ENCODE peak calls at places on chromosomes 2 and 18, in four cellular contexts. H is GM23248, M is cardiac muscle cell, U is RWPE1. Y is an unnamed sample.

GRCh38 chr2:210630904-210631560 is 74.6 kb downstream of the CPS1 start:
- DNase-seq in H (no peak), M (no peak), U (no peak), Y (no peak)

GRCh38 chr2:240946046-240946445 is 39.9 kb downstream of the CROCC2 start:
- DNase-seq in H (no peak), M (no peak), U (no peak), Y (no peak)

GRCh38 chr2:232910376-232910775 is 40.3 kb downstream of the SNORC start:
- DNase-seq in H (no peak), M (no peak), U (no peak), Y (no peak)

GRCh38 chr2:194867328-194867727 is 789.7 kb upstream of the SLC39A10 start:
- DNase-seq in H (peak), M (peak), U (peak), Y (peak)

GRCh38 chr2:6372317-6372903 is 493.3 kb downstream of the CMPK2 start:
- DNase-seq in H (peak), M (no peak), U (peak), Y (no peak)

GRCh38 chr2:31193806-31194205 is 23.5 kb downstream of the CAPN14 start:
- DNase-seq in H (no peak), M (no peak), U (no peak), Y (no peak)

GRCh38 chr2:136750065-136750464 is 15.3 kb upstream of the THSD7B start:
- DNase-seq in H (no peak), M (no peak), U (no peak), Y (no peak)

GRCh38 chr2:10487144-10488104 is 39.3 kb upstream of the ODC1 start:
- DNase-seq in H (peak), M (no peak), U (no peak), Y (no peak)

GRCh38 chr2:24124003-24124585 is 825 bp downstream of the FAM228B start:
- DNase-seq in H (peak), M (peak), U (no peak), Y (no peak)

GRCh38 chr2:138183700-138184099 is 219.4 kb downstream of the HNMT start:
- DNase-seq in H (no peak), M (no peak), U (no peak), Y (no peak)

GRCh38 chr2:172335731-172336130 is 91.7 kb upstream of the ITGA6 start:
- DNase-seq in H (no peak), M (no peak), U (no peak), Y (no peak)

GRCh38 chr2:111667542-111668273 is 216.3 kb downstream of the ANAPC1 start:
- DNase-seq in H (peak), M (peak), U (peak), Y (no peak)

DNA sequence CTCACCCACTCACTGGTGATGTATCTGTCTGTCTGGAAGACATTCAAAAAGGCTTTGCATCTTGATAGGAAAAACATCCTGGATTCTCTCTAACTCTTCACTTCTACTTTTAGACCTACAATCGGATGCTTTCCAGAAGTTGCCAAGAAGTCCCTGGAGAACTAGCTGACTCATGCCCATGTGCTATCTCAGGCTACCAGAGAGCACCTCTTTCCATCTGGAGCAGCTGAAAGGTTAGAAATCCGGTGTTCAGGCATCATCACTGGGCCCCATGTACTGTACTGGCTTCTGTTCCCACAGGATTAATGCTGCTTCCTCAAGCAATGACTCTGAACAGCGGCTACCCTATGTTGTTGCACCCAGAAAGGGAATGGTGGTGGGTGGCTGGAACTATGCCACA is 259.0 kb downstream of the NBAS start:
- DNase-seq in H (peak), M (peak), U (no peak), Y (no peak)
- H3K27ac ChIP-seq in H (no peak), M (no peak), U (no peak), Y (no peak)

GRCh38 chr18:80026363-80026762 is 7.9 kb upstream of the RBFA start:
- DNase-seq in H (no peak), M (no peak), U (no peak), Y (no peak)
- H3K27ac ChIP-seq in H (no peak), M (no peak), U (no peak), Y (no peak)

GRCh38 chr2:191013617-191013875 is 425 bp downstream of the STAT1 start:
- DNase-seq in H (no peak), M (peak), U (no peak), Y (peak)

GRCh38 chr2:191015229-191015628 is 1.3 kb upstream of the STAT1 start:
- DNase-seq in H (no peak), M (no peak), U (no peak), Y (no peak)

GRCh38 chr2:191013876-191014652 is at the start of gene STAT1:
- DNase-seq in H (peak), M (peak), U (peak), Y (peak)

GRCh38 chr2:191015831-191016230 is 1.9 kb upstream of the STAT1 start:
- DNase-seq in H (no peak), M (no peak), U (no peak), Y (no peak)

GRCh38 chr2:191014653-191015020 is 666 bp upstream of the STAT1 start:
- DNase-seq in H (no peak), M (no peak), U (no peak), Y (no peak)
- H3K27ac ChIP-seq in H (peak), M (peak), U (peak), Y (peak)

GRCh38 chr2:72144412-72144745 is 3.3 kb downstream of the CYP26B1 start:
- DNase-seq in H (no peak), M (peak), U (no peak), Y (no peak)
- H3K27ac ChIP-seq in H (no peak), M (no peak), U (peak), Y (no peak)

GRCh38 chr2:220334210-220334609 is 706.8 kb downstream of the SLC4A3 start:
- DNase-seq in H (peak), M (peak), U (no peak), Y (no peak)
- H3K27ac ChIP-seq in H (no peak), M (no peak), U (no peak), Y (no peak)

DNA sequence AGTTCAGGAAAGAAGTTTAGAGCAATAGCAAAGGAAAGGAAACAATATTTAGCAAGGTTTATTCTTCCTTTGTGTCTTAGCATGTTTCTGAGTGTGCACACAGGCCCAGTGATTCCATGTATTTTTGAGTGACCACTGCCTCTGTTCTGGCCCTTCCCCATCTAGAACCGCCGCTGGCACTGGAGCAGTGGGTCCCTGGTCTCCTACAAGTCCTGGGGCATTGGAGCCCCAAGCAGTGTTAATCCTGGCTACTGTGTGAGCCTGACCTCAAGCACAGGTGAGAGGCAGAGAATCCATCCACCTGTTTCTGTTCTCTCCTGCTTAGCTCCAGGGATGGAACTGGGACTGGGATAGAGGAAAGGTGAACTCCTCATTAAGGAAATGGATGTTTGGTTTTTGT is 2.4 kb downstream of the REG1A start:
- DNase-seq in H (no peak), M (no peak), U (no peak), Y (no peak)
- H3K27ac ChIP-seq in H (no peak), M (no peak), U (no peak), Y (no peak)

GRCh38 chr2:85589982-85590791 is 5.4 kb upstream of the RNF181 start:
- DNase-seq in H (peak), M (peak), U (no peak), Y (no peak)

GRCh38 chr2:85585781-85586105 is 1.5 kb downstream of the VAMP5 start:
- DNase-seq in H (peak), M (peak), U (no peak), Y (no peak)

GRCh38 chr2:85589166-85589565 is 4.9 kb downstream of the VAMP5 start:
- DNase-seq in H (no peak), M (no peak), U (no peak), Y (no peak)

GRCh38 chr2:85590950-85591349 is 4.6 kb upstream of the RNF181 start:
- DNase-seq in H (no peak), M (no peak), U (no peak), Y (no peak)

GRCh38 chr2:85588218-85589044 is 4.2 kb downstream of the VAMP5 start:
- DNase-seq in H (no peak), M (no peak), U (no peak), Y (no peak)
- H3K27ac ChIP-seq in H (no peak), M (peak), U (peak), Y (no peak)

DNA sequence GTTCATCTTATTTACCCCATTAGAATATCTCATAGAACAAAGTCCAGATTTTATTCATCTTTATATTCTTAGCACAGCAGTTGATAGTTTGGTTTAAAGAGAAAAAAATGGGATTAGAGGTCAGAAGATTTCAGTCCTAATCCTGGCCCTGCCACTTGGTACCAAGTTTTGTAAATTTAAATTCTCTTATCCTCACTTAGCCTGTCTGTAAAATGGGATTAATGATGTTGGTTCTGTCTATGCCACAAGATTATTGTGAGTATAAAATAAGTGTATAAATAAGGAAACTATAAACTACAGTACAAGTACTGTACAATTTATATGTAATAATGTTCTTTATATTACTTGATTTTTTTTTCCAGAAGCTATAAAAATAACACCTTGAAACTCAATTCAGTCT is 17.1 kb upstream of the DRC1 start:
- DNase-seq in H (no peak), M (no peak), U (no peak), Y (no peak)
- H3K27ac ChIP-seq in H (no peak), M (no peak), U (no peak), Y (no peak)

GRCh38 chr2:95314598-95314963 is 17.4 kb downstream of the KCNIP3 start:
- DNase-seq in H (no peak), M (no peak), U (no peak), Y (no peak)
- H3K27ac ChIP-seq in H (no peak), M (no peak), U (no peak), Y (no peak)